ENCODE peak calls at places on chromosome 11, in four cellular contexts. U is A549, D is HepG2, A is GM12878. Y is an unnamed sample.
A peak's percentile ranks its signal among the peaks of the same experiment; 100 is the strongest.

GRCh38 chr11:130480166-130480565 is 31.7 kb downstream of the ADAMTS15 start:
- DNase-seq in U (no peak), D (no peak), A (no peak), Y (no peak)

GRCh38 chr11:100719809-100720221 is 32.7 kb downstream of the ARHGAP42 start:
- DNase-seq in U (peak; percentile 72), A (no peak), D (no peak), Y (peak; percentile 25)

GRCh38 chr11:115808351-115808940 is 304.2 kb upstream of the CADM1 start:
- DNase-seq in A (no peak), U (no peak), D (no peak), Y (no peak)

GRCh38 chr11:75167617-75168016 is 16.7 kb downstream of the SLCO2B1 start:
- DNase-seq in D (no peak), A (no peak), U (no peak), Y (no peak)

GRCh38 chr11:121095561-121095960 is 5.5 kb upstream of the TECTA start:
- DNase-seq in D (no peak), A (no peak), U (no peak), Y (no peak)

GRCh38 chr11:32438883-32439487 is 3.6 kb upstream of the WT1 start:
- DNase-seq in D (no peak), A (no peak), U (no peak), Y (no peak)

GRCh38 chr11:2510626-2511402 is 66.0 kb downstream of the KCNQ1 start:
- DNase-seq in D (no peak), U (no peak), A (no peak), Y (no peak)

GRCh38 chr11:108871867-108872266 is 207.0 kb downstream of the DDX10 start:
- DNase-seq in U (no peak), A (no peak), D (no peak), Y (no peak)

GRCh38 chr11:15006139-15006759 is 34.1 kb upstream of the CALCA start:
- DNase-seq in A (peak; percentile 0), D (peak; percentile 46), U (peak; percentile 56), Y (peak; percentile 19)

GRCh38 chr11:63620928-63621539 is 6.8 kb upstream of the PLAAT3 start:
- DNase-seq in A (no peak), U (no peak), D (no peak), Y (no peak)

GRCh38 chr11:113556036-113556435 is 80.8 kb upstream of the DRD2 start:
- DNase-seq in D (no peak), U (no peak), A (no peak), Y (no peak)

GRCh38 chr11:12209096-12209495 is 98.7 kb downstream of the MICAL2 start:
- DNase-seq in D (no peak), U (no peak), A (no peak), Y (no peak)

GRCh38 chr11:68044898-68045351 is 6.1 kb downstream of the TCIRG1 start:
- DNase-seq in A (no peak), U (no peak), D (no peak), Y (no peak)

GRCh38 chr11:77361184-77361583 is 59.7 kb upstream of the GDPD4 start:
- DNase-seq in U (peak; percentile 13), A (no peak), D (no peak), Y (no peak)

GRCh38 chr11:86991341-86991740 is 36.1 kb upstream of the FZD4 start:
- DNase-seq in D (no peak), U (no peak), A (no peak), Y (no peak)

GRCh38 chr11:43691332-43691731 is 10.8 kb downstream of the HSD17B12 start:
- DNase-seq in U (no peak), A (no peak), D (no peak), Y (no peak)

GRCh38 chr11:67301951-67302516 is 1.3 kb upstream of the SSH3 start:
- DNase-seq in U (peak; percentile 59), A (no peak), D (no peak), Y (peak; percentile 7)

DNA sequence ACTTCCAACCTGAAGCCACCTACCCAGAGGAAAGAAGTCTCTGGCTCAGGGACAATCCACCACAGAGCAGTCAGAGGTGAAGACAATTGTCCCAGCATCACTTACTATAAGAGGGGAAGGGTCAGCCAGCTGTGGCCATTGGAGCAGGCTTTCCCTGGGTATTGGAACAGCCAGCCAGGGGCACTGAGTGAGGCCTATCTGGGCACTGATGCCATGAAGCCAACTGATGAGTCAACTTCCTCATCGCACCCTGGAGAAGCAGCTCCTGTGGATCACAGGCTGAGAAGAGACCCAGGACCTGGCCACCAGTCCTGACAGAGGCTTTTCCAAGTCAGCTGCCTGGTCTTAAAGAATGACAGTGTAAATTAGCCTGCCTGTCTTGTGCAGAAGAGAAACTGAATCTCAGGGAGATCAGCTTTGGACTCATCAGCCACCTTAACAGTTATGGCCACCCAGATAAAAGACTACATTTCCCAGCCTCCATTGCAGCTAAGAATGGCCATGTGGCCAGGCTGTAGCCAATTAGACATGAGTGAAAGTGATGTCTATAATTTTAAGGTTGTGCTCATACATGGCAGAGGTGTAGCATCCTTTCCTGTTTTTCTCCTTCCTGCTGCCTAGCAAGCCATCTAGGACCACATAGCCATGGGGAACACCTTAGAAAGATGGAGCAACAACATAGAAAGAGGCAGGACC is 19.0 kb downstream of the CHST1 start:
- DNase-seq in A (peak; percentile 7), D (no peak), U (peak; percentile 17), Y (no peak)
- TF ChIP-seq CHD4 in A (no peak), D (no peak), U (no peak), Y (no peak)

GRCh38 chr11:28170759-28171158 is 62.6 kb downstream of the METTL15 start:
- DNase-seq in U (no peak), D (no peak), A (no peak), Y (no peak)

DNA sequence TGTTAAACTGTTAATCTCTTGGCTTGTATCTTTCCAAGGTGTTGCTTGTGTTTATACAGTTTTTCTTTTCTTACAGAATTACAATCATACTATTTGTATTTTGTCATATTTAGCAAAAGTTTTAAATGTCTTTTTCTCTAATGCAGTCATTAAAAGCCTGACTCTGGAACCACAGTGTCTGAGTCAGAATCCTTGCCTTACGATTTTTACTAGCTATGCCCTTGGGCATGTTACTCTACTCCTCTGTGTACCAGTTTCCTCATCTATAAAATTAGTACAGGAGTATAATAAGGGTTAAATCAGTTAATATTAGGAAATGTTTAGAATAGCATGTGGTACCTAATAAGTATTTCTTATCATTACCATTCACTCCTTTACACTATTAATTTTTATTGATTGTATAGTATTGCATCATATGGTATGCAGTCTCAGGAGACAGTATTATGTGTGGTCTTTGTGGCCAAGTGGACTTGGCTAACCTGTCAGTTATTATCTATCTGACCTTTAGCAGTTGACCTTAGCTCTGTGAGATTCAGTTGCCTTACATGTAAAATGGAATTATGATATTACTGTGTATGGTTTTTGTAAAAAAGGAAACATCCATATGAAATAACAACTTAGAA is 68.2 kb downstream of the METTL15 start:
- DNase-seq in A (no peak), U (no peak), D (no peak), Y (no peak)
- TF ChIP-seq CHD4 in A (no peak), U (no peak), D (no peak), Y (no peak)

GRCh38 chr11:118544010-118544646 is 13.1 kb downstream of the TMEM25 start:
- DNase-seq in U (no peak), A (no peak), D (no peak), Y (no peak)

GRCh38 chr11:118547132-118547531 is 16.1 kb downstream of the TMEM25 start:
- DNase-seq in A (no peak), D (no peak), U (no peak), Y (no peak)

GRCh38 chr11:118545533-118545932 is 14.5 kb downstream of the TMEM25 start:
- DNase-seq in A (no peak), U (no peak), D (no peak), Y (no peak)

DNA sequence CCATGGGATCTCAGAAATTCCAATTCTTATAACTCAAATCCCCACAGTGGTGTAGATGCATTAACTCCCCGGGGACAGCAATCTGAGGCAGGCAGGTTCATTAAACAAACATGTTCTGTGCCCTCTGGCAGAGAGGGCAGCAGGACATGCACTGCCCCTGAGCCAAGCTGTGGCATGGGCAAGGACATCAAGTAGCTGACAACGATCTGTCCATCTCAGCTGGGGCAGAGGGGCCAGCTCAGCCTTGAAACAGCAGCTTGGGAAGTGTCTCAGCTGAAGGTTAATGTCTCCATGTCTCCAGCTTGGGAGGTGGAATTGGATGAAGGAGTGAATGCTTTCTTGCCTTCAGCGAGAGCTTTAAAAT is 13.6 kb downstream of the TMEM25 start:
- DNase-seq in D (no peak), U (no peak), A (no peak), Y (no peak)
- TF ChIP-seq CHD4 in D (no peak), U (no peak), A (no peak), Y (no peak)

GRCh38 chr11:47924184-47924671 is 56.1 kb upstream of the PTPRJ start:
- DNase-seq in D (peak; percentile 45), U (peak; percentile 88), A (no peak), Y (no peak)
- TF ChIP-seq CHD4 in D (no peak), U (no peak), A (no peak), Y (no peak)

DNA sequence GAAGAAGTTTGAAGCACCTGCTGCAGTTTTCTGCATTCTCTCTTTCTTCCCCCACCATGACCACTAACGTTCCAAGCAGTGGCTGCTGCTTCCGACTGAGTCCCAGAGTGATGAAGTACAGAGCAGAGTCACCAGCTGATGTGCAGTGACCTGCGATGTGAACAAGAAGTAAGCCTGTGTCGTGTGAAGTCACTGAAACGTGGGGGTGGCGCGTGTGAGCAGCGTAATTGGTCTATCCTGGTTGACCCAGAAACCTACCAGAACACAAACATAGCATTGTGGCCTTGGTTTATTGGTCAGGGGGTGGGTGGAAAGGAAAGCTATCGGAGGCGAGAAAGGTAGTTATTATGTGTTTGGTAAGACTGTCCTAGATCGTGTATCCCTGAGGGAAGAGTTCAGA is 3.5 kb downstream of the KRTAP5-7 start:
- DNase-seq in U (no peak), A (no peak), D (no peak), Y (no peak)
- TF ChIP-seq CHD4 in U (no peak), A (no peak), D (no peak), Y (no peak)

DNA sequence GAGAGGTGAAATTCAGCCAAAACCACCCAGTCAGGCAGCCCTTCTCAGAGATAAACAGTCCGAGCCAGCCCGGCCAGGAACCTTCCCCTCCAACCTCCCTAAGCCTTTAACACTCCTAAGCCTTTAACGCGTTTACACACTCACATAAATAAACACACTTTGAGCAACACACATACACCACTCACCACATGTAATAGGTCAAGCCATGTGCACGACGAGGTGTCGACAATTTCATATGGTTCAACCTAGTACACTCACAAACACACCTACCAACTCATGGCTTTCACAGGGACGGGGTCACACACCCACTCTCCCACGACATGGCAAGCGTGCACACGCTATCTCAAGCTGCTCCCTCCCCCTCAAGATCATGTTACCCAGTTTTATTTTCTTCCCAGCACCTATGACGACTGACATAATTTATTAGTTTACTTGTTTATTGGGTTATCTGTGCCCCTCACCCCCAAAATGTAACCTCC is 15.5 kb downstream of the SLC43A1 start:
- DNase-seq in D (no peak), A (no peak), U (no peak), Y (no peak)
- TF ChIP-seq CHD4 in D (no peak), A (no peak), U (no peak), Y (no peak)